ENCODE peak calls at places on chromosome 20, in four cellular contexts. Z is T-cell; J is activated T-cell treated with anti-CD3 and anti-CD28 coated beads, Interleukin-2, amount 50 U/mL, for 72 hours; P is HepG2. B is an unnamed sample.

GRCh38 chr20:45407783-45408645 is at the start of gene DBNDD2:
- DNase-seq in J (no peak), Z (no peak), P (no peak), B (no peak)

GRCh38 chr20:3473944-3474343 is 3.1 kb downstream of the ATRN start:
- DNase-seq in J (no peak), P (no peak), Z (no peak), B (peak)

GRCh38 chr20:9919271-9920014 is 80.6 kb upstream of the PAK5 start:
- DNase-seq in Z (no peak), J (no peak), P (no peak), B (no peak)

GRCh38 chr20:57062241-57062640 is 204.2 kb downstream of the BMP7 start:
- DNase-seq in P (no peak), J (no peak), Z (no peak), B (no peak)

GRCh38 chr20:5116875-5117274 is 2.9 kb downstream of the PCNA start:
- DNase-seq in J (no peak), Z (no peak), P (no peak), B (no peak)

GRCh38 chr20:32191873-32192272 is 15.7 kb downstream of the PLAGL2 start:
- DNase-seq in P (no peak), J (no peak), Z (no peak), B (no peak)

GRCh38 chr20:63627700-63628245 is 872 bp upstream of the GMEB2 start:
- DNase-seq in J (no peak), P (no peak), Z (no peak), B (no peak)

GRCh38 chr20:56343861-56344381 is 14.9 kb upstream of the FAM210B start:
- DNase-seq in P (no peak), J (peak), Z (peak), B (no peak)

GRCh38 chr20:57596998-57597939 is 23.0 kb downstream of the ZBP1 start:
- DNase-seq in J (peak), Z (peak), P (peak), B (peak)

GRCh38 chr20:61623451-61623850 is 371.4 kb downstream of the CDH4 start:
- DNase-seq in J (no peak), Z (no peak), P (no peak), B (no peak)

GRCh38 chr20:50302463-50303041 is 111.9 kb downstream of the CEBPB start:
- DNase-seq in J (no peak), Z (no peak), P (no peak), B (no peak)

GRCh38 chr20:13648291-13648690 is 9.6 kb upstream of the TASP1 start:
- DNase-seq in Z (no peak), J (no peak), P (no peak), B (no peak)

GRCh38 chr20:20070871-20071726 is 18.8 kb downstream of the CFAP61 start:
- DNase-seq in J (no peak), Z (no peak), P (peak), B (no peak)

GRCh38 chr20:21048841-21049273 is 57.3 kb downstream of the LINC00237 start:
- DNase-seq in Z (peak), P (peak), J (peak), B (no peak)

GRCh38 chr20:21105429-21106170 is 558 bp downstream of the LINC00237 start:
- DNase-seq in P (no peak), J (no peak), Z (no peak), B (no peak)

GRCh38 chr20:33408716-33409654 is 7.7 kb upstream of the CDK5RAP1 start:
- DNase-seq in P (no peak), J (no peak), Z (no peak), B (no peak)

GRCh38 chr20:31943052-31943471 is 8.8 kb downstream of the PDRG1 start:
- DNase-seq in P (no peak), J (no peak), Z (no peak), B (no peak)

GRCh38 chr20:2822073-2822472 is 5.9 kb downstream of the TMEM239 start:
- DNase-seq in P (no peak), J (peak), Z (peak), B (no peak)

GRCh38 chr20:10632681-10633509 is 40.9 kb downstream of the JAG1 start:
- DNase-seq in Z (no peak), J (no peak), P (no peak), B (no peak)

B was measured in COR-L47.